ENCODE peak calls at places on chromosomes 13 and 19, in four cellular contexts. J, C, H and A are unnamed samples.

GRCh38 chr13:37869506-37869755 is 141 bp downstream of the TRPC4 start:
- DNase-seq in J (no peak), C (no peak), H (no peak), A (no peak)

GRCh38 chr13:51524312-51524711 is 60.0 kb upstream of the WDFY2 start:
- DNase-seq in J (peak), C (no peak), H (peak), A (peak)

GRCh38 chr13:99665716-99666115 is 164.4 kb downstream of the TM9SF2 start:
- DNase-seq in J (no peak), C (no peak), H (no peak), A (no peak)

GRCh38 chr13:18949970-18950369 is 231.7 kb downstream of the TUBA3C start:
- DNase-seq in J (no peak), C (no peak), H (no peak), A (no peak)

GRCh38 chr19:18723871-18724377 is 40.4 kb downstream of the CRTC1 start:
- DNase-seq in J (no peak), C (no peak), H (no peak), A (no peak)

GRCh38 chr13:106464076-106464475 is 71.4 kb downstream of the EFNB2 start:
- DNase-seq in J (no peak), C (no peak), H (no peak), A (no peak)

GRCh38 chr13:72959643-72960042 is 99.2 kb upstream of the KLF5 start:
- DNase-seq in J (peak), C (no peak), H (peak), A (no peak)

GRCh38 chr13:23715762-23716235 is 145.6 kb downstream of the TNFRSF19 start:
- DNase-seq in J (peak), C (peak), H (peak), A (peak)

GRCh38 chr19:6677924-6678689 is 8.1 kb upstream of the TNFSF14 start:
- DNase-seq in J (no peak), C (no peak), H (peak), A (peak)

DNA sequence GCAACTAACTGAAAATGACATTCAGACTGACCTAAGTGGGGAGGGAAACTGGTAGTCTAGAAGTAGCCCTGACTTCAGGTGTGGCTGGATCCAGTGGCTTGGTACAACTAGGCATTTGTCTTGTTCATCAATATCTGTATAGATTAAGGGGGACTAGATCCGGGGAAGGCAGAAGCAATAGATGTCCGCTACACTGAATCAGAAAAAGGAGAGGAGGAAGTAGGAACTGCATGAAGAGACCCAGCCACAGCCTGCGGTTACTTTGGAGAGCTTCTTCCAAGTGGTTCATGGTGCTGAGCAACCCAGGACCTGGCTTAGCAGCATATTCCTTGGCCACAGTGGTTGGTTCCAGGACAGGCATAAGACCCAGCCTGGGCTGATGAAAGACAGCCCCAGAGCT is 9.9 kb upstream of the PRODH2 start:
- DNase-seq in J (no peak), C (no peak), H (no peak), A (no peak)
- TF ChIP-seq EZH2phosphoT487 in J (no peak), C (no peak), H (no peak), A (no peak)

DNA sequence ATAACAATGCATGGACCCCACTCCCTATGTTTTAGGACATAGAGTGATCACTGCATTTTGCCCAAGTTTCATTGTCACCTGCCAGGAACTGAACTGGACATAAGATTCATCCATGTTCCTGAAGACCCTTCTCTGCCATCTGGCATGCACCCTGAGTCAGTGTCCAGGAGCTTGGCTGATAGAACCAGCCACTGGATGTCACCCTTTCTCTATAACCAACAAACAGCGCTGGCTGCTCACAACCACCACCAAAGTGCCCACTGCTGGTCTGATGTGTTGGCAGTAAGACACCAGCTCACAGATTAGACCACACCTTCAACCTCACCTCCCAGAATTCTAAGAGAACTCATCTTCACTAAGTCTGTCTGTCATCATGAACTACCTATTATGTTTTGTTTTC is 333.4 kb downstream of the ITGBL1 start:
- DNase-seq in J (peak), C (peak), H (peak), A (peak)
- TF ChIP-seq EZH2phosphoT487 in J (no peak), C (no peak), H (no peak), A (no peak)

GRCh38 chr19:48683349-48683748 is 10.5 kb upstream of the NTN5 start:
- DNase-seq in J (no peak), C (no peak), H (peak), A (no peak)
- TF ChIP-seq EZH2phosphoT487 in J (no peak), C (no peak), H (no peak), A (no peak)

DNA sequence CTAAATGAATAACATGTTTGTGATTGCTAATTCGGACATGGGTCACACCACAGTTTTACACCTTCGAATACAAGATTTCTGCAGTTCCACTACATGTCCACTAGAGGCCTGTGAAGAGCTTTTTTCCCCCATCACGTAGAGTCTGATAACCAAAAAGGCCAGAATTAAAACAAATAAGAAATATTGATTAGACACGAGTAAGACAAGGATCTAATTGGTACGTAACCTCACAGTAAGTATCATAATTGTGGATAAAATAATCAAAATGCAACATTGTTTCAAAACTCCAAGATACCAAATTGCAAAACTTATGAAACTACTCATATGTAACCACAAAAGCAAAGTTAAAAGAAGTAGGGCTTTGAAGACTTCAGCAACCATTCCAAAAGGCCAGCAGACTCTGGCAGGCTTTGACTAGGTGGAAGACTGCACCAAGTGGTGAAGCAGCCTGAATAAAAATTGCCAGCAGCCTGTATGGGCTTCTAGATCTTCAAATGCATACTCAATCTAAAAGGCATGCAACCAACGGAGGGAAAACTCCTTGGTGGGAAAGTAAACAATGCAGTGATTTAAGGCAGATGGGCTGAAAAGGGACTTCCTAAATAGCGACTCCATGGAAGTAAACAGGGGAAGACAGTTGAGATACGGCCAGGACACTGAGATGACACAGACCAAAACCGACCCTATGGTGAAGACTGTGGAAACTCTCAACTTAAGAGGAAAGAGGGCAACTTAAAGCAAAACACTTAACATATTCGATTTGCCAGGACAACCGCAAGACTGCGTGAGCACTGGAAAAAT is 56.7 kb downstream of the STARD13 start:
- DNase-seq in J (peak), C (peak), H (peak), A (peak)
- TF ChIP-seq EZH2phosphoT487 in J (no peak), C (no peak), H (no peak), A (no peak)

GRCh38 chr13:48976677-48977625 is 1.2 kb downstream of the FNDC3A start:
- DNase-seq in J (peak), C (no peak), H (peak), A (peak)
- TF ChIP-seq EZH2phosphoT487 in J (no peak), C (no peak), H (no peak), A (no peak)

GRCh38 chr13:46983881-46984280 is 87.0 kb upstream of the HTR2A start:
- DNase-seq in J (peak), C (no peak), H (peak), A (peak)

DNA sequence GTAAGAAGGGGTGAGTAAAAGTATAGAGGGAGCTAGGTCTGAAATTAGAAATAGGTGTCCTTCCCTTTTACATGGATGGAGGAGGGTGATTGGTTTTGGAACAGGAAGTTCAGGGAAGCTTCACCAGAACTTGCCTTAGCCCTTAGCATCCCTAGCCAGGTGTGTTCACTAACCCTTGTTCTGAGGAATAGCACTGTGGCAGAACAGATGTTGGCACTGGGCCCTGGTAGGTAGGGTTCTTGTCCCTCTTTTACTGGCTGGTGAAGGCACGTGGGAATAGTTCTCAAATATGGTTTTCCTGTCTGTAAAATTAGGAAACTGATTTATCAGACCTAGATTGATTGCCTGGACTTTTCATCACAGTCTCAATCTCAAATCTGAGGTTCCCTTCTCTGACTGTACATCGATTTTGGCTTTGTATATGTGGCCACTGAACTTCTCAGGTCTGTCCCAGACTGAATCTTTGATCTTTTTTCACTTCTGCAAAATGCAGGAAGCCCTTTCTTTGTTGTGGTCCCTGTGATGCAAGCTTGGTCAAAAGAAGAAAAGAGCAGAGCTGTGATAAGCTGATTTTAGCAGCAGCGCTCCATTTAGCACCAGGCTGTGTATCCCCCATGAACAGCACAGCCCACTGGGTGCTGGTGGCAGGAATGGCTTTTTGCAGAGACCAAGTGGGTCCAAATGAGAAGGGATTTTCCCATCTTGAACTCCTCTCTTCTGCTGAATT is 86.2 kb upstream of the HTR2A start:
- DNase-seq in J (no peak), C (no peak), H (no peak), A (no peak)
- TF ChIP-seq EZH2phosphoT487 in J (no peak), C (no peak), H (no peak), A (no peak)

GRCh38 chr19:51034704-51035103 is at the start of gene KLK12:
- DNase-seq in J (no peak), C (no peak), H (no peak), A (no peak)
- TF ChIP-seq EZH2phosphoT487 in J (no peak), C (no peak), H (no peak), A (no peak)

GRCh38 chr19:16142032-16142580 is 1.4 kb upstream of the HSH2D start:
- DNase-seq in J (no peak), C (no peak), H (no peak), A (no peak)

GRCh38 chr19:16144216-16144581 is 714 bp downstream of the HSH2D start:
- DNase-seq in J (no peak), C (no peak), H (no peak), A (no peak)

GRCh38 chr19:16141043-16141442 is 2.4 kb upstream of the HSH2D start:
- DNase-seq in J (no peak), C (no peak), H (no peak), A (no peak)

GRCh38 chr19:16146112-16146511 is 2.6 kb downstream of the HSH2D start:
- DNase-seq in J (no peak), C (no peak), H (no peak), A (no peak)

GRCh38 chr19:16143399-16144215 is at the start of gene HSH2D:
- DNase-seq in J (peak), C (peak), H (no peak), A (peak)
- TF ChIP-seq EZH2phosphoT487 in J (no peak), C (no peak), H (no peak), A (no peak)

GRCh38 chr13:77699059-77699680 is 1.7 kb downstream of the SLAIN1 start:
- DNase-seq in J (no peak), C (no peak), H (no peak), A (no peak)

GRCh38 chr13:77696006-77696862 is 1.3 kb upstream of the SLAIN1 start:
- DNase-seq in J (peak), C (no peak), H (no peak), A (peak)

GRCh38 chr13:77696863-77697207 is 652 bp upstream of the SLAIN1 start:
- DNase-seq in J (no peak), C (no peak), H (no peak), A (no peak)

GRCh38 chr13:77698211-77699058 is 948 bp downstream of the SLAIN1 start:
- DNase-seq in J (peak), C (no peak), H (peak), A (peak)

DNA sequence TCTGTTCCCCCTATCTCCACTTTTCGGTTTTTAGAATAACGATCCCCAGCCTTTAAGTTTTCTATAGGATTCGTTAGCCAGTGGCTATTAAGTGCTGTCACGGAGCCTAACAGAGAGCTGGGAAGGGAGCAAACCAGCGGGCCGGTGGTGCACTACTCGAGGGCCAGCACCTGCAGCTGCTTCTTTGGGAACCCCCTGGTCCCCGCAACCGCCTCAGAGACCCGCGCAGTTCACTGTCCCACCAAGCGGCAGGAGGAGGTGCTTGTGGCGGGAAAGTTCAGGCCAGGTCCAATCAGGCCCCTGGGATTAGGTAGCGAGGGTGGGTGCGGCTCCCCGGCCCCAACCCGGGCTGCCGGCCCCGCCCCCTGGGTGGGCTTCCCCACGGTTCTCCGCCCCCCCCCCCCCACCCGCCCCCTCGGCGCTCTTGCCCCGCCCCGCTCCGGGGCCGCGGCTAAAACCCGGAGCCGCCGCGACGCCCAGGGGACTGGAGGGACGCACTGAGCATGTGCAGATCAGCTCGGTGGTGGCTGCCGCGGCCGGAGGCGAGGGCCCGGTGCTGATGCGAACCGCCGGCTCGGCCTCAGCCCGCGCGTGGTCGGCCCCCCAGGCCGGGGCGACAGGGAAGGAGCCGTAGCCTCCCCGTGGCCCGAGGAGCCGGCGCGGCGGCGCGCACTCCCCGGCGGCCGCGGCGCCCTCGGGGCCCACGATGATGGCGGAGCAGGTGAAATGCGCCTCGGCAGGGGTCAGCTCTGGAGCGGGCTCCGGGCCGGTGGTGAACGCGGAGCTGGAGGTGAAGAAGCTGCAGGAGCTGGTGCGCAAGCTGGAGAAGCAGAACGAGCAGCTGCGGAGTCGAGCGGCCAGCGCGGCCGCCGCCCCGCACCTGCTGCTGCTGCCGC is at the start of gene SLAIN1:
- DNase-seq in J (peak), C (no peak), H (peak), A (peak)
- TF ChIP-seq EZH2phosphoT487 in J (no peak), C (no peak), H (no peak), A (no peak)

GRCh38 chr13:41597348-41598041 is 140.1 kb downstream of the RGCC start:
- DNase-seq in J (no peak), C (no peak), H (peak), A (no peak)

GRCh38 chr13:41603917-41604316 is 146.6 kb downstream of the RGCC start:
- DNase-seq in J (peak), C (peak), H (peak), A (peak)

GRCh38 chr13:41601718-41602445 is 144.5 kb downstream of the RGCC start:
- DNase-seq in J (no peak), C (no peak), H (peak), A (no peak)

GRCh38 chr13:41596190-41596589 is 138.8 kb downstream of the RGCC start:
- DNase-seq in J (no peak), C (no peak), H (no peak), A (no peak)

GRCh38 chr13:41599619-41600018 is 142.3 kb downstream of the RGCC start:
- DNase-seq in J (no peak), C (no peak), H (no peak), A (no peak)
- TF ChIP-seq EZH2phosphoT487 in J (no peak), C (no peak), H (no peak), A (no peak)